ENCODE peak calls at places on chromosomes 12 and 14, in ten cellular contexts. L is AG09309; P is progenitor cell of endocrine pancreas; A is CD8-positive, alpha-beta T cell; H is B cell; N is thoracic aorta; B is HCT116; Z is BJ; X is neural crest cell; E is lower leg skin. D is an unnamed sample.

GRCh38 chr12:81617915-81618314 is 141.2 kb downstream of the PPFIA2 start:
- DNase-seq in L (no peak), P (no peak), A (no peak), H (no peak), N (no peak), B (no peak), Z (no peak), X (no peak), E (no peak), D (no peak)

GRCh38 chr12:2804390-2805145 is 7.9 kb upstream of the ITFG2 start:
- DNase-seq in L (peak), P (no peak), A (no peak), H (no peak), N (no peak), B (no peak), Z (no peak), X (no peak), E (no peak), D (no peak)

GRCh38 chr12:92926549-92926948 is 2.5 kb downstream of the EEA1 start:
- DNase-seq in L (no peak), P (no peak), A (no peak), H (no peak), N (no peak), B (no peak), Z (no peak), X (no peak), E (no peak), D (no peak)

GRCh38 chr14:105436891-105437722 is 17.5 kb downstream of the MTA1 start:
- DNase-seq in L (no peak), P (no peak), A (no peak), H (no peak), N (no peak), B (no peak), Z (no peak), X (no peak), E (no peak), D (no peak)

GRCh38 chr12:102562836-102563425 is 82.6 kb upstream of the IGF1 start:
- DNase-seq in L (no peak), P (no peak), A (no peak), H (no peak), N (no peak), B (no peak), Z (no peak), X (no peak), E (no peak), D (no peak)

GRCh38 chr12:58804749-58805148 is 115.6 kb downstream of the LRIG3 start:
- DNase-seq in L (no peak), P (no peak), A (no peak), H (no peak), N (no peak), B (peak), Z (no peak), X (no peak), E (no peak), D (no peak)

GRCh38 chr12:3046441-3047200 is 30.6 kb upstream of the TSPAN9 start:
- DNase-seq in L (no peak), P (no peak), A (no peak), H (no peak), N (no peak), B (no peak), Z (no peak), X (no peak), E (no peak), D (no peak)

GRCh38 chr12:75553865-75554555 is 42.6 kb upstream of the KRR1 start:
- DNase-seq in L (peak), P (no peak), A (no peak), H (no peak), N (no peak), B (no peak), Z (peak), X (no peak), E (no peak), D (no peak)

GRCh38 chr14:37864861-37865718 is 269.7 kb downstream of the TTC6 start:
- DNase-seq in L (peak), P (no peak), A (no peak), H (no peak), N (no peak), B (no peak), Z (peak), X (no peak), E (no peak), D (no peak)

GRCh38 chr12:63941879-63942278 is 97.4 kb downstream of the SRGAP1 start:
- DNase-seq in L (no peak), P (no peak), A (no peak), H (no peak), N (no peak), B (no peak), Z (no peak), X (no peak), E (no peak), D (no peak)

GRCh38 chr14:23354990-23355389 is 2.3 kb upstream of the SLC22A17 start:
- DNase-seq in L (no peak), P (no peak), A (no peak), H (no peak), N (no peak), B (no peak), Z (no peak), X (no peak), E (peak), D (no peak)

GRCh38 chr12:47273191-47273626 is 193.4 kb upstream of the AMIGO2 start:
- DNase-seq in L (no peak), P (no peak), A (no peak), H (no peak), N (no peak), B (no peak), Z (no peak), X (no peak), E (no peak), D (no peak)

GRCh38 chr14:32761381-32761968 is 177.2 kb upstream of the NPAS3 start:
- DNase-seq in L (no peak), P (no peak), A (no peak), H (no peak), N (no peak), B (no peak), Z (no peak), X (no peak), E (no peak), D (no peak)

GRCh38 chr12:113040722-113041168 is 15.8 kb upstream of the DTX1 start:
- DNase-seq in L (peak), P (no peak), A (no peak), H (no peak), N (peak), B (peak), Z (peak), X (no peak), E (peak), D (no peak)

GRCh38 chr14:91184559-91184958 is 59.9 kb downstream of the GPR68 start:
- DNase-seq in L (no peak), P (no peak), A (no peak), H (no peak), N (no peak), B (no peak), Z (no peak), X (no peak), E (no peak), D (no peak)

GRCh38 chr12:108495054-108495453 is 20.0 kb upstream of the FICD start:
- DNase-seq in L (no peak), P (no peak), A (no peak), H (peak), N (no peak), B (peak), Z (no peak), X (peak), E (peak), D (no peak)

GRCh38 chr12:110012137-110012536 is 12.9 kb downstream of the ANKRD13A start:
- DNase-seq in L (no peak), P (no peak), A (no peak), H (peak), N (no peak), B (no peak), Z (no peak), X (no peak), E (peak), D (no peak)

GRCh38 chr14:43900173-43900655 is 606.9 kb downstream of the FSCB start:
- DNase-seq in L (no peak), P (no peak), A (no peak), H (no peak), N (no peak), B (no peak), Z (no peak), X (no peak), E (no peak), D (no peak)

GRCh38 chr12:64473176-64473575 is 21.3 kb downstream of the TBK1 start:
- DNase-seq in L (no peak), P (no peak), A (no peak), H (no peak), N (no peak), B (no peak), Z (no peak), X (no peak), E (no peak), D (no peak)

GRCh38 chr12:32877670-32878459 is 18.7 kb downstream of the PKP2 start:
- DNase-seq in L (no peak), P (no peak), A (no peak), H (no peak), N (no peak), B (no peak), Z (no peak), X (no peak), E (peak), D (no peak)

GRCh38 chr12:58186914-58187313 is 245.5 kb downstream of the ATP23 start:
- DNase-seq in L (no peak), P (no peak), A (no peak), H (peak), N (no peak), B (no peak), Z (no peak), X (no peak), E (no peak), D (no peak)

GRCh38 chr12:76637807-76638206 is 78.2 kb upstream of the OSBPL8 start:
- DNase-seq in L (no peak), P (no peak), A (no peak), H (no peak), N (no peak), B (no peak), Z (no peak), X (no peak), E (no peak), D (no peak)

GRCh38 chr12:2288001-2288400 is 235.2 kb downstream of the CACNA1C start:
- DNase-seq in L (no peak), P (no peak), A (no peak), H (no peak), N (no peak), B (no peak), Z (no peak), X (no peak), E (peak), D (no peak)

GRCh38 chr12:53105712-53106439 is 2.6 kb downstream of the SOAT2 start:
- DNase-seq in L (no peak), P (no peak), A (no peak), H (no peak), N (no peak), B (no peak), Z (no peak), X (no peak), E (peak), D (no peak)

GRCh38 chr14:36208690-36209278 is 32.3 kb upstream of the PTCSC3 start:
- DNase-seq in L (no peak), P (no peak), A (no peak), H (no peak), N (no peak), B (no peak), Z (no peak), X (no peak), E (no peak), D (no peak)

GRCh38 chr14:24194186-24194872 is 912 bp downstream of the TM9SF1 start:
- DNase-seq in L (no peak), P (no peak), A (no peak), H (no peak), N (no peak), B (no peak), Z (no peak), X (no peak), E (no peak), D (no peak)

GRCh38 chr12:47391566-47391965 is 311.8 kb upstream of the AMIGO2 start:
- DNase-seq in L (no peak), P (no peak), A (peak), H (peak), N (no peak), B (no peak), Z (no peak), X (no peak), E (no peak), D (no peak)

GRCh38 chr12:117975006-117975405 is 6.2 kb upstream of the KSR2 start:
- DNase-seq in L (no peak), P (no peak), A (no peak), H (no peak), N (no peak), B (no peak), Z (no peak), X (no peak), E (no peak), D (no peak)

GRCh38 chr14:76109087-76109880 is 42.4 kb upstream of the GPATCH2L start:
- DNase-seq in L (peak), P (no peak), A (no peak), H (no peak), N (no peak), B (no peak), Z (no peak), X (no peak), E (no peak), D (no peak)

GRCh38 chr12:31659087-31659942 is at the start of gene ETFBKMT:
- DNase-seq in L (peak), P (peak), A (peak), H (peak), N (peak), B (peak), Z (peak), X (peak), E (peak), D (peak)
- TF ChIP-seq CTCF in L (no peak), P (peak), A (peak), H (peak), N (peak), B (no peak), Z (peak), X (peak), E (no peak), D (peak)

GRCh38 chr14:93984987-93985410 is 8.6 kb upstream of the ASB2 start:
- DNase-seq in L (peak), P (no peak), A (no peak), H (no peak), N (no peak), B (peak), Z (peak), X (peak), E (no peak), D (no peak)
- TF ChIP-seq CTCF in L (peak), P (peak), A (no peak), H (no peak), N (peak), B (peak), Z (peak), X (peak), E (no peak), D (peak)

GRCh38 chr12:48813464-48814312 is 4.6 kb upstream of the CACNB3 start:
- DNase-seq in L (no peak), P (no peak), A (no peak), H (no peak), N (no peak), B (no peak), Z (no peak), X (no peak), E (no peak), D (no peak)
- TF ChIP-seq CTCF in L (no peak), P (no peak), A (no peak), H (no peak), N (no peak), B (no peak), Z (peak), X (no peak), E (no peak), D (no peak)

GRCh38 chr12:97943359-97943758 is 480.8 kb downstream of the RMST start:
- DNase-seq in L (no peak), P (no peak), A (no peak), H (no peak), N (no peak), B (no peak), Z (no peak), X (no peak), E (no peak), D (no peak)
- TF ChIP-seq CTCF in L (no peak), P (peak), A (no peak), H (no peak), N (no peak), B (no peak), Z (no peak), X (peak), E (no peak), D (peak)

D was measured in type B pancreatic cell.